ENCODE peak calls at places on chromosomes 7 and 10, in ten cellular contexts. E, Y, T, W, G, P, U, C, Q and A are unnamed samples.

GRCh38 chr10:31599626-31600504 is 280.8 kb downstream of the ZEB1 start:
- DNase-seq in Y (no peak), E (no peak), W (no peak), Q (no peak), U (no peak), T (no peak), G (no peak), C (no peak), P (no peak), A (no peak)

GRCh38 chr7:9846902-9847301 is 1126.8 kb upstream of the PHF14 start:
- DNase-seq in Y (no peak), P (no peak), T (no peak), W (no peak), E (no peak), G (no peak), C (no peak), U (no peak), Q (no peak), A (no peak)

GRCh38 chr7:24755541-24756416 is 1.5 kb downstream of the GSDME start:
- DNase-seq in Y (no peak), W (no peak), U (peak), E (no peak), Q (no peak), C (peak), G (no peak), T (no peak), P (no peak), A (no peak)

GRCh38 chr7:156984209-156984891 is 26.1 kb downstream of the MNX1 start:
- DNase-seq in C (peak), G (no peak), W (no peak), T (no peak), Y (no peak), U (peak), E (no peak), Q (no peak), P (no peak), A (no peak)

GRCh38 chr7:128453836-128454804 is 1.6 kb upstream of the HILPDA start:
- DNase-seq in E (no peak), T (no peak), C (peak), P (no peak), G (no peak), W (peak), Y (peak), U (no peak), Q (no peak), A (no peak)

GRCh38 chr10:36349445-36350063 is 707.5 kb upstream of the FZD8 start:
- DNase-seq in T (no peak), G (no peak), E (no peak), Q (no peak), W (no peak), Y (no peak), U (peak), C (peak), P (no peak), A (no peak)

GRCh38 chr7:105365541-105366534 is 22.9 kb downstream of the SRPK2 start:
- DNase-seq in Y (no peak), T (no peak), Q (no peak), U (peak), G (no peak), E (no peak), P (no peak), C (peak), W (no peak), A (no peak)

GRCh38 chr10:31604141-31604540 is 285.1 kb downstream of the ZEB1 start:
- DNase-seq in W (no peak), Q (no peak), U (peak), E (no peak), G (no peak), T (no peak), C (no peak), P (peak), Y (no peak), A (no peak)

GRCh38 chr10:71462642-71462935 is 65.9 kb downstream of the CDH23 start:
- DNase-seq in P (peak), Q (no peak), C (no peak), E (no peak), U (no peak), T (no peak), W (no peak), G (no peak), Y (no peak), A (peak)

GRCh38 chr7:17989546-17989945 is 38.1 kb downstream of the PRPS1L1 start:
- DNase-seq in P (no peak), U (peak), T (no peak), E (peak), W (no peak), C (no peak), Q (no peak), Y (no peak), G (no peak), A (no peak)

GRCh38 chr7:90663176-90663575 is 67.1 kb downstream of the CDK14 start:
- DNase-seq in W (no peak), Y (no peak), G (no peak), C (no peak), U (no peak), Q (no peak), E (no peak), T (no peak), P (no peak), A (no peak)

GRCh38 chr7:23721456-23721855 is 11.4 kb downstream of the STK31 start:
- DNase-seq in Y (no peak), G (no peak), C (no peak), T (no peak), P (no peak), Q (no peak), E (no peak), U (no peak), W (no peak), A (no peak)

GRCh38 chr10:128610113-128610512 is 483.9 kb upstream of the MKI67 start:
- DNase-seq in Q (no peak), C (no peak), Y (no peak), P (no peak), G (no peak), E (no peak), U (no peak), T (no peak), W (no peak), A (no peak)

GRCh38 chr10:79156334-79157274 is 87.8 kb downstream of the ZMIZ1 start:
- DNase-seq in U (no peak), W (no peak), C (no peak), T (no peak), P (no peak), Q (no peak), Y (no peak), G (no peak), E (no peak), A (no peak)

GRCh38 chr10:27783660-27784059 is 38.0 kb upstream of the MKX start:
- DNase-seq in G (no peak), Q (peak), U (peak), C (peak), E (peak), T (peak), W (no peak), P (no peak), Y (peak), A (no peak)

GRCh38 chr10:30092151-30092790 is 32.9 kb upstream of the JCAD start:
- DNase-seq in P (no peak), E (no peak), T (no peak), Q (no peak), U (peak), W (no peak), C (peak), Y (no peak), G (no peak), A (no peak)

GRCh38 chr7:867001-867405 is 9.4 kb upstream of the GET4 start:
- DNase-seq in Q (no peak), Y (peak), G (no peak), E (peak), W (no peak), C (peak), U (peak), P (peak), T (no peak), A (no peak)

GRCh38 chr7:149238051-149238450 is 1.4 kb upstream of the ZNF212 start:
- DNase-seq in U (peak), G (no peak), W (no peak), E (no peak), C (no peak), Y (no peak), T (no peak), P (no peak), Q (no peak), A (no peak)

GRCh38 chr7:73974101-73974947 is 53.6 kb upstream of the ELN start:
- DNase-seq in P (no peak), Q (no peak), G (no peak), W (no peak), E (no peak), Y (no peak), U (no peak), C (no peak), T (no peak), A (no peak)

GRCh38 chr7:127901895-127902703 is 129.1 kb downstream of the LRRC4 start:
- DNase-seq in Q (no peak), C (no peak), T (no peak), E (no peak), W (no peak), G (no peak), U (no peak), Y (no peak), P (no peak), A (no peak)

GRCh38 chr10:97849491-97850402 is at the start of gene GOLGA7B:
- DNase-seq in E (peak), T (peak), U (peak), P (peak), C (peak), W (peak), Q (peak), Y (no peak), G (peak), A (peak)

GRCh38 chr7:142063551-142064442 is 47.7 kb upstream of the MGAM2 start:
- DNase-seq in E (peak), Y (no peak), T (no peak), W (no peak), G (no peak), U (no peak), Q (no peak), C (no peak), P (no peak), A (no peak)

GRCh38 chr10:46288601-46289206 is 1.9 kb downstream of the ANTXRL start:
- DNase-seq in Q (no peak), E (no peak), U (no peak), Y (no peak), T (no peak), G (no peak), C (no peak), W (no peak), P (no peak), A (no peak)

GRCh38 chr10:119812684-119813083 is 60.0 kb downstream of the MCMBP start:
- DNase-seq in E (no peak), U (no peak), G (no peak), Y (no peak), P (peak), T (no peak), W (no peak), C (no peak), Q (no peak), A (no peak)

GRCh38 chr7:14020339-14020900 is 31.0 kb upstream of the ETV1 start:
- DNase-seq in W (no peak), E (no peak), Q (no peak), Y (no peak), P (no peak), U (peak), G (no peak), T (no peak), C (peak), A (no peak)

GRCh38 chr10:101558206-101558605 is 29.9 kb downstream of the POLL start:
- DNase-seq in E (no peak), C (no peak), U (no peak), W (no peak), P (no peak), Y (no peak), Q (no peak), T (no peak), G (no peak), A (no peak)

GRCh38 chr10:110699859-110700468 is 55.8 kb downstream of the RBM20 start:
- DNase-seq in Y (no peak), P (no peak), W (no peak), T (no peak), C (no peak), G (no peak), Q (no peak), U (no peak), E (no peak), A (no peak)

GRCh38 chr7:75823198-75823910 is 9.7 kb upstream of the CCL24 start:
- DNase-seq in T (no peak), U (no peak), Y (no peak), P (no peak), C (no peak), E (no peak), Q (no peak), G (no peak), W (no peak), A (no peak)

GRCh38 chr7:87435546-87435945 is 39.9 kb downstream of the ABCB4 start:
- DNase-seq in G (no peak), W (no peak), C (no peak), P (no peak), Y (no peak), Q (no peak), E (no peak), T (no peak), U (peak), A (no peak)

GRCh38 chr10:30863516-30864210 is 168.0 kb downstream of the ZNF438 start:
- DNase-seq in G (no peak), T (no peak), W (no peak), U (peak), Y (no peak), E (no peak), C (no peak), Q (no peak), P (no peak), A (no peak)

GRCh38 chr10:22833353-22833752 is 94.5 kb upstream of the ARMC3 start:
- DNase-seq in C (no peak), P (no peak), E (peak), W (no peak), U (no peak), Y (no peak), Q (no peak), G (no peak), T (no peak), A (no peak)